ENCODE peak calls at places on chromosomes 6 and 20, in seven cellular contexts. One of them, this sample, is unnamed. For H3K4me1, H4K20me1 and H3F3A, the result is how much of the 10 kb centered on the place peaks cover.

GRCh38 chr20:13307562-13308163 is 86.6 kb downstream of the ISM1 start:
- DNase-seq in GM23248: no peak
- DNase-seq in neural progenitor cell: no peak
- DNase-seq in SK-N-SH: no peak
- DNase-seq in MM.1S: no peak
- DNase-seq in PC-3: no peak
- DNase-seq in PC-9: no peak
- DNase-seq in this sample: no peak

GRCh38 chr20:40359127-40359892 is 329.7 kb downstream of the MAFB start:
- DNase-seq in MM.1S: no peak
- DNase-seq in SK-N-SH: no peak
- DNase-seq in GM23248: no peak
- DNase-seq in neural progenitor cell: no peak
- DNase-seq in PC-3: no peak
- DNase-seq in PC-9: no peak
- DNase-seq in this sample: no peak

GRCh38 chr20:10240655-10241054 is 22.0 kb downstream of the SNAP25 start:
- DNase-seq in SK-N-SH: no peak
- DNase-seq in PC-3: no peak
- DNase-seq in MM.1S: no peak
- DNase-seq in PC-9: no peak
- DNase-seq in neural progenitor cell: peak
- DNase-seq in GM23248: no peak
- DNase-seq in this sample: peak

GRCh38 chr6:47079638-47080037 is 37.5 kb upstream of the ADGRF1 start:
- DNase-seq in neural progenitor cell: no peak
- DNase-seq in GM23248: no peak
- DNase-seq in PC-3: no peak
- DNase-seq in PC-9: no peak
- DNase-seq in SK-N-SH: no peak
- DNase-seq in MM.1S: no peak
- DNase-seq in this sample: peak

GRCh38 chr6:119148102-119148824 is 69.8 kb upstream of the FAM184A start:
- DNase-seq in GM23248: peak
- DNase-seq in SK-N-SH: peak
- DNase-seq in neural progenitor cell: peak
- DNase-seq in PC-3: peak
- DNase-seq in MM.1S: peak
- DNase-seq in PC-9: peak
- DNase-seq in this sample: peak

GRCh38 chr6:16174368-16175078 is 45.6 kb downstream of the MYLIP start:
- DNase-seq in MM.1S: no peak
- DNase-seq in SK-N-SH: no peak
- DNase-seq in PC-9: no peak
- DNase-seq in neural progenitor cell: peak
- DNase-seq in GM23248: no peak
- DNase-seq in PC-3: no peak
- DNase-seq in this sample: no peak

GRCh38 chr6:135568366-135568765 is 70.8 kb upstream of the AHI1 start:
- DNase-seq in PC-9: no peak
- DNase-seq in MM.1S: peak
- DNase-seq in neural progenitor cell: no peak
- DNase-seq in SK-N-SH: peak
- DNase-seq in PC-3: no peak
- DNase-seq in GM23248: peak
- DNase-seq in this sample: no peak

GRCh38 chr6:25138024-25138696 is 141.0 kb upstream of the CARMIL1 start:
- DNase-seq in PC-9: no peak
- DNase-seq in GM23248: peak
- DNase-seq in MM.1S: peak
- DNase-seq in neural progenitor cell: no peak
- DNase-seq in PC-3: peak
- DNase-seq in SK-N-SH: peak
- DNase-seq in this sample: no peak

GRCh38 chr6:134422426-134423231 is 104.7 kb upstream of the SGK1 start:
- DNase-seq in GM23248: peak
- DNase-seq in neural progenitor cell: no peak
- DNase-seq in MM.1S: no peak
- DNase-seq in PC-3: peak
- DNase-seq in SK-N-SH: no peak
- DNase-seq in PC-9: peak
- DNase-seq in this sample: no peak

GRCh38 chr20:57390604-57391438 is at the start of gene RBM38:
- DNase-seq in MM.1S: peak
- DNase-seq in GM23248: peak
- DNase-seq in PC-3: peak
- DNase-seq in PC-9: no peak
- DNase-seq in SK-N-SH: peak
- DNase-seq in neural progenitor cell: peak
- DNase-seq in this sample: peak

GRCh38 chr6:11110921-11111768 is at the start of gene ERVFRD-1:
- DNase-seq in MM.1S: no peak
- DNase-seq in neural progenitor cell: no peak
- DNase-seq in PC-9: no peak
- DNase-seq in SK-N-SH: no peak
- DNase-seq in GM23248: no peak
- DNase-seq in PC-3: no peak
- DNase-seq in this sample: no peak

GRCh38 chr20:57435498-57436222 is 44.5 kb downstream of the RBM38 start:
- DNase-seq in MM.1S: peak
- DNase-seq in neural progenitor cell: peak
- DNase-seq in PC-9: peak
- DNase-seq in PC-3: peak
- DNase-seq in GM23248: no peak
- DNase-seq in SK-N-SH: no peak
- DNase-seq in this sample: peak

GRCh38 chr6:119079288-119079809 is 885 bp upstream of the FAM184A start:
- DNase-seq in neural progenitor cell: no peak
- DNase-seq in PC-3: peak
- DNase-seq in GM23248: peak
- DNase-seq in SK-N-SH: no peak
- DNase-seq in PC-9: peak
- DNase-seq in MM.1S: no peak
- DNase-seq in this sample: no peak

GRCh38 chr6:108113557-108114519 is 39.3 kb upstream of the OSTM1 start:
- DNase-seq in MM.1S: peak
- DNase-seq in SK-N-SH: peak
- DNase-seq in neural progenitor cell: peak
- DNase-seq in PC-3: peak
- DNase-seq in GM23248: peak
- DNase-seq in PC-9: peak
- DNase-seq in this sample: peak

GRCh38 chr6:163416640-163417253 is 2.2 kb downstream of the QKI start:
- DNase-seq in PC-9: peak
- DNase-seq in neural progenitor cell: peak
- DNase-seq in GM23248: peak
- DNase-seq in MM.1S: peak
- DNase-seq in PC-3: peak
- DNase-seq in SK-N-SH: no peak
- DNase-seq in this sample: peak

GRCh38 chr20:38406476-38406875 is 28.7 kb downstream of the SNHG17 start:
- DNase-seq in MM.1S: no peak
- DNase-seq in PC-3: no peak
- DNase-seq in neural progenitor cell: no peak
- DNase-seq in GM23248: no peak
- DNase-seq in PC-9: no peak
- DNase-seq in SK-N-SH: no peak
- DNase-seq in this sample: no peak

GRCh38 chr6:170096803-170097504 is 193.9 kb downstream of the DLL1 start:
- DNase-seq in GM23248: no peak
- DNase-seq in PC-3: no peak
- DNase-seq in SK-N-SH: no peak
- DNase-seq in MM.1S: no peak
- DNase-seq in PC-9: no peak
- DNase-seq in neural progenitor cell: no peak
- DNase-seq in this sample: no peak

GRCh38 chr6:131949909-131950766 is 1.0 kb downstream of the CCN2 start:
- DNase-seq in PC-9: no peak
- DNase-seq in GM23248: peak
- DNase-seq in PC-3: peak
- DNase-seq in MM.1S: peak
- DNase-seq in neural progenitor cell: peak
- DNase-seq in SK-N-SH: peak
- DNase-seq in this sample: peak
- H3K4me1 ChIP-seq in PC-9: under half
- H3K4me1 ChIP-seq in GM23248: under half
- H3K4me1 ChIP-seq in PC-3: under half
- H3K4me1 ChIP-seq in MM.1S: under half
- H3K4me1 ChIP-seq in neural progenitor cell: under half
- H3K4me1 ChIP-seq in SK-N-SH: under half
- H3K4me1 ChIP-seq in this sample: under half

DNA sequence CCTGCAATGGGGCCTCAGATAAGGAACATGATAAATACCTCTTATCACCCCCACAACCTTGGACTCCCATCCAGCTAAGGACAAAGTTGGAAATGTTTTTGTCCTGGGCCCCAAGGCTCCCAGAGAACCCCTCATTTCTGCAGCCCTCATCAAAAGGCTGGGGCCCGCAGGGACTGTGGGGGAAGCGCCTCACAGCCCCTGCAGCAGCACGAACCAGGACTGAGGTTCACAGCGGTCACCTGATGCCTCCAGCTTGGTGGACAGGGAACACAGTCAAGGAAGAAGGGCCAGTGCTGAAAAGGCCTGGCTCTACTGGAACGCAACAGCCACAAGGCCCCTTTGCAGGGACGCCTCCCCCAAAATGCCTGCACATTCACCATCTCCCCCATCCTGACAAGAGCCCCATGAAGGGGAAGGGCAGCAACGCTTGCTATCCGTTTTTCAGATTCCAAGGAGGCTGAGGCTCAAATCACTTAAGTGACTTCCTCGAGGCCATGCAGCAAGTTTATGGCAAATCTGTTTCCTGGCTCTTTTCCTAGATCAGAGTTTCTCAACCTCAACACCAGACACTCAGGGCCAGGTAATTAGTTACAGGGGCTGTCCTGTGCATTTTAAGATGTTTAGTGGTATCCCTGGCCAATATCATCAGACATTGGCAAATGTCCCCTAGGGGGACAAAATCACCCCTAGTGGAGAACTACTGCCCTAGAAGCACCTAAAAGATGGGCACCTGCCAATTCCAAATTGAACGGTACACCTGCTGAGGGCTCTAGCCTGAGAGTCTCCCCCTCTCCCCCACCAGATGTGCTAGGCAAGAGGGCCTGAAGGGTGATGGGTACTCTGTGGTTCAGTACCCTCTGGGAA is 10.5 kb downstream of the TFEB start:
- DNase-seq in PC-3: no peak
- DNase-seq in PC-9: no peak
- DNase-seq in MM.1S: no peak
- DNase-seq in GM23248: no peak
- DNase-seq in neural progenitor cell: no peak
- DNase-seq in SK-N-SH: no peak
- DNase-seq in this sample: no peak
- H4K20me1 ChIP-seq in PC-3: under half
- H4K20me1 ChIP-seq in PC-9: under half
- H4K20me1 ChIP-seq in MM.1S: under half
- H4K20me1 ChIP-seq in GM23248: under half
- H4K20me1 ChIP-seq in neural progenitor cell: under half
- H4K20me1 ChIP-seq in SK-N-SH: under half
- H4K20me1 ChIP-seq in this sample: under half

DNA sequence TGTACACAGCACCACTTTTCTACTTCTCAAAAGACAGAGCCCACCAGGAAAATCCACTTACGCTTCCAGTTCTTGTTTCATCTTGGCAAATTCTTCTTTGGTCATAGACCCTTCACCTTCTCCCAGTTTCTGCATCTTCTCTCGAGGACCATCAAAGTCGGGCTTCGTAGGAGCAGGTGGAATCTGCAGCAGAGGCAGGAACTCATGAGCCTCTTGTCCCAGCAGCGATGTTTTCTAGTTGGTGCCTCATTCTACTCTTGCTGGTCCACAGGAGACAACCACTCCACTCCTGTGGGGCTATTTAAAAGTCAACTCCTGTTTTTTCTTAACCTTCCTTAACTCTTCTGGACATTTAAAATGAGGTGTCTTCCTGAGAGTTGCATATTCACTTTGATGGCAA is 14.7 kb downstream of the SNX5 start:
- DNase-seq in neural progenitor cell: no peak
- DNase-seq in MM.1S: no peak
- DNase-seq in PC-9: no peak
- DNase-seq in PC-3: no peak
- DNase-seq in GM23248: no peak
- DNase-seq in SK-N-SH: no peak
- DNase-seq in this sample: no peak
- H3F3A ChIP-seq in neural progenitor cell: under half
- H3F3A ChIP-seq in MM.1S: under half
- H3F3A ChIP-seq in PC-9: under half
- H3F3A ChIP-seq in PC-3: under half
- H3F3A ChIP-seq in GM23248: under half
- H3F3A ChIP-seq in SK-N-SH: under half
- H3F3A ChIP-seq in this sample: under half

GRCh38 chr6:129683606-129684322 is 26.2 kb downstream of the ARHGAP18 start:
- DNase-seq in PC-3: peak
- DNase-seq in GM23248: peak
- DNase-seq in MM.1S: peak
- DNase-seq in SK-N-SH: peak
- DNase-seq in PC-9: peak
- DNase-seq in neural progenitor cell: no peak
- DNase-seq in this sample: no peak

GRCh38 chr6:129684323-129684884 is 25.6 kb downstream of the ARHGAP18 start:
- DNase-seq in SK-N-SH: no peak
- DNase-seq in PC-9: no peak
- DNase-seq in MM.1S: no peak
- DNase-seq in neural progenitor cell: no peak
- DNase-seq in PC-3: no peak
- DNase-seq in GM23248: no peak
- DNase-seq in this sample: no peak

GRCh38 chr6:129685640-129686031 is 24.3 kb downstream of the ARHGAP18 start:
- DNase-seq in PC-9: no peak
- DNase-seq in neural progenitor cell: no peak
- DNase-seq in PC-3: no peak
- DNase-seq in GM23248: no peak
- DNase-seq in SK-N-SH: no peak
- DNase-seq in MM.1S: no peak
- DNase-seq in this sample: no peak

GRCh38 chr6:129684903-129685639 is 24.9 kb downstream of the ARHGAP18 start:
- DNase-seq in PC-9: no peak
- DNase-seq in PC-3: no peak
- DNase-seq in neural progenitor cell: no peak
- DNase-seq in SK-N-SH: no peak
- DNase-seq in GM23248: no peak
- DNase-seq in MM.1S: no peak
- DNase-seq in this sample: no peak

DNA sequence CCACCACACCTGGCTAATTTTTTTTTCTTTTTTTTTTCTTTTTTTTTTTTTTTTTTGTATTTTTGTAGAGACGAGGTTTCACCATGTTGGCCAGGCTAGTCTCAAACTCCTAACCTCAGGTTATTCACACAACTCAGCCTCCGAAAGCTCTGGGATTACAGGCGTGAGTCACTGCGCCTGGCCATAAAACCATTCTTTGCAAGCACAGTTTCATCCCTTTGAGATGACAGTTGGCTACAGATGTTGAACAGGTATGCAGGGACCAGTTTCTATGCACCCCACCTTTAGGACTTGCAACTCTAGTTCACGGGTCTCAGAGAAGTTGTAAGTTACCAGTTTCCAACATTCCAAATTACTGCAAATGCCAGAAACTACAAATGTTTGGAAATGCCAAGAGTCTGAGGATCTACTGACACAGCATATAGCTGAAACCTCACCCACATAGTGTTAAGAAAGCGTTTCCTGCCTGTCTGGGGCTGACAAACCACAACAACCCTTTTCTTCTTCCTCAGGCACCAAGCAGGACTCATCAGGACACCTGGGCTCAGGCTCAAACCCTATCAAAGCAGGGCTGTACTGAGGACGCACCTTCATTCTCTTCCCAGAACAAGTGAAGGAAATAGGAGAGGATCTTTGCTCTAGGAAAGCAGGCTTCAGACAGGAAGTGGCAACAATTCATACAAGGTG is 22.9 kb downstream of the ARHGAP18 start:
- DNase-seq in PC-9: no peak
- DNase-seq in GM23248: peak
- DNase-seq in MM.1S: peak
- DNase-seq in neural progenitor cell: no peak
- DNase-seq in SK-N-SH: no peak
- DNase-seq in PC-3: no peak
- DNase-seq in this sample: no peak
- H3K4me1 ChIP-seq in PC-9: under half
- H3K4me1 ChIP-seq in GM23248: half or more
- H3K4me1 ChIP-seq in MM.1S: half or more
- H3K4me1 ChIP-seq in neural progenitor cell: under half
- H3K4me1 ChIP-seq in SK-N-SH: half or more
- H3K4me1 ChIP-seq in PC-3: under half
- H3K4me1 ChIP-seq in this sample: under half

This sample was measured in GM23338.